ENCODE peak calls at places on chromosomes 4 and X, in four cellular contexts. P, L, R and K are unnamed samples.

GRCh38 chrX:44025611-44026010 is 52.4 kb upstream of the NDP start:
- DNase-seq in P (no peak), R (no peak), L (no peak), K (no peak)

GRCh38 chr4:16150716-16151115 is 66.9 kb upstream of the PROM1 start:
- DNase-seq in R (no peak), L (no peak), P (no peak), K (no peak)

GRCh38 chr4:139814285-139815015 is 148.8 kb downstream of the MGST2 start:
- DNase-seq in R (no peak), L (no peak), P (no peak), K (peak; percentile 79)

GRCh38 chrX:153897899-153898298 is 6.6 kb upstream of the AVPR2 start:
- DNase-seq in P (no peak), L (no peak), R (no peak), K (no peak)

GRCh38 chrX:150506486-150506885 is 61.9 kb upstream of the MTM1 start:
- DNase-seq in P (no peak), L (no peak), R (no peak), K (no peak)

GRCh38 chr4:153785830-153786721 is 2.8 kb downstream of the SFRP2 start:
- DNase-seq in P (no peak), L (peak; percentile 15), R (no peak), K (no peak)

GRCh38 chr4:173189117-173189693 is 20.6 kb downstream of the GALNT7 start:
- DNase-seq in L (no peak), P (no peak), R (no peak), K (no peak)

GRCh38 chr4:59643682-59644081 is 1556.4 kb upstream of the ADGRL3 start:
- DNase-seq in L (no peak), P (no peak), R (no peak), K (no peak)

GRCh38 chr4:172202480-172203076 is 389.4 kb downstream of the GALNTL6 start:
- DNase-seq in P (no peak), R (no peak), L (peak; percentile 30), K (peak; percentile 2)

GRCh38 chr4:82984459-82984858 is 26.2 kb downstream of the LIN54 start:
- DNase-seq in P (no peak), R (no peak), L (no peak), K (no peak)

GRCh38 chr4:4437798-4438470 is 51.0 kb downstream of the NSG1 start:
- DNase-seq in L (no peak), P (no peak), R (no peak), K (no peak)

GRCh38 chr4:142383800-142384470 is 462.2 kb downstream of the INPP4B start:
- DNase-seq in L (no peak), R (no peak), P (no peak), K (no peak)

GRCh38 chr4:152795891-152796290 is 16.1 kb downstream of the ARFIP1 start:
- DNase-seq in P (no peak), R (no peak), L (no peak), K (no peak)

GRCh38 chr4:138501614-138502013 is 259.5 kb upstream of the SLC7A11 start:
- DNase-seq in R (no peak), P (no peak), L (no peak), K (no peak)

GRCh38 chr4:3701271-3702083 is 64.7 kb upstream of the ADRA2C start:
- DNase-seq in P (no peak), R (no peak), L (no peak), K (no peak)

GRCh38 chr4:149605601-149606378 is 209.9 kb downstream of the IQCM start:
- DNase-seq in R (no peak), L (no peak), P (no peak), K (no peak)

GRCh38 chr4:110516106-110516922 is 40.4 kb downstream of the ENPEP start:
- DNase-seq in R (peak; percentile 44), L (peak; percentile 66), P (peak; percentile 53), K (peak; percentile 66)

GRCh38 chrX:45714864-45715263 is 514.2 kb upstream of the DIPK2B start:
- DNase-seq in R (no peak), P (no peak), L (no peak), K (no peak)

GRCh38 chr4:156195914-156196313 is 242.2 kb upstream of the CTSO start:
- DNase-seq in R (no peak), L (no peak), P (no peak), K (no peak)

GRCh38 chr4:11505225-11505971 is 76.7 kb upstream of the HS3ST1 start:
- DNase-seq in R (no peak), L (no peak), P (no peak), K (no peak)

GRCh38 chr4:153731239-153731638 is 28.6 kb downstream of the RNF175 start:
- DNase-seq in L (no peak), R (no peak), P (no peak), K (no peak)

GRCh38 chr4:183444953-183445543 is 612 bp downstream of the CDKN2AIP start:
- DNase-seq in P (no peak), R (peak; percentile 62), L (no peak), K (peak; percentile 31)

GRCh38 chr4:101777431-101777830 is 13.1 kb upstream of the BANK1 start:
- DNase-seq in L (no peak), R (no peak), P (no peak), K (no peak)

GRCh38 chr4:152021788-152022438 is 261.1 kb upstream of the GATB start:
- DNase-seq in P (no peak), R (peak; percentile 82), L (no peak), K (no peak)

GRCh38 chr4:41887821-41888699 is 47.2 kb upstream of the TMEM33 start:
- DNase-seq in R (no peak), L (peak; percentile 43), P (no peak), K (peak; percentile 19)

GRCh38 chr4:140711910-140712309 is 44.3 kb downstream of the TBC1D9 start:
- DNase-seq in P (no peak), L (no peak), R (no peak), K (no peak)

GRCh38 chr4:66564901-66565648 is 894.8 kb upstream of the EPHA5 start:
- DNase-seq in P (no peak), L (no peak), R (no peak), K (no peak)

GRCh38 chr4:11165052-11165451 is 263.6 kb downstream of the HS3ST1 start:
- DNase-seq in L (no peak), R (no peak), P (no peak), K (no peak)

GRCh38 chr4:16583764-16584163 is 314.7 kb downstream of the LDB2 start:
- DNase-seq in P (no peak), L (no peak), R (no peak), K (no peak)